ENCODE peak calls at places on chromosomes 7 and 10, in four cellular contexts. L, W, N and I are unnamed samples.

GRCh38 chr10:2734691-2735090 is 332.7 kb upstream of the PFKP start:
- DNase-seq in L (no peak), W (no peak), N (no peak), I (no peak)

GRCh38 chr7:88243345-88243909 is 23.6 kb upstream of the SRI start:
- DNase-seq in L (peak), W (peak), N (peak), I (no peak)

GRCh38 chr7:86911703-86912102 is 147.8 kb downstream of the ELAPOR2 start:
- DNase-seq in L (no peak), W (no peak), N (peak), I (no peak)

GRCh38 chr10:97422921-97423420 is 3.0 kb upstream of the PGAM1 start:
- DNase-seq in L (no peak), W (no peak), N (no peak), I (no peak)

GRCh38 chr7:90931996-90932912 is 332.0 kb upstream of the FZD1 start:
- DNase-seq in L (no peak), W (peak), N (no peak), I (no peak)

GRCh38 chr7:43647314-43647691 is 64.4 kb downstream of the STK17A start:
- DNase-seq in L (no peak), W (no peak), N (no peak), I (peak)

GRCh38 chr7:151395036-151395367 is 14.8 kb downstream of the WDR86 start:
- DNase-seq in L (no peak), W (no peak), N (no peak), I (no peak)

GRCh38 chr7:144641389-144642044 is 194.3 kb downstream of the TPK1 start:
- DNase-seq in L (no peak), W (no peak), N (no peak), I (no peak)

GRCh38 chr10:17725703-17726102 is 26.3 kb upstream of the TMEM236 start:
- DNase-seq in L (no peak), W (no peak), N (no peak), I (no peak)

GRCh38 chr7:149013876-149014275 is 14.4 kb downstream of the PDIA4 start:
- DNase-seq in L (no peak), W (no peak), N (no peak), I (no peak)

GRCh38 chr10:103854265-103854686 is 1.1 kb downstream of the SH3PXD2A start:
- DNase-seq in L (peak), W (no peak), N (peak), I (no peak)

GRCh38 chr10:24277771-24278518 is 69.0 kb downstream of the KIAA1217 start:
- DNase-seq in L (no peak), W (no peak), N (no peak), I (no peak)

GRCh38 chr10:24277277-24277676 is 68.3 kb downstream of the KIAA1217 start:
- DNase-seq in L (no peak), W (no peak), N (no peak), I (no peak)

GRCh38 chr10:24269476-24269875 is 60.5 kb downstream of the KIAA1217 start:
- DNase-seq in L (no peak), W (no peak), N (no peak), I (no peak)

DNA sequence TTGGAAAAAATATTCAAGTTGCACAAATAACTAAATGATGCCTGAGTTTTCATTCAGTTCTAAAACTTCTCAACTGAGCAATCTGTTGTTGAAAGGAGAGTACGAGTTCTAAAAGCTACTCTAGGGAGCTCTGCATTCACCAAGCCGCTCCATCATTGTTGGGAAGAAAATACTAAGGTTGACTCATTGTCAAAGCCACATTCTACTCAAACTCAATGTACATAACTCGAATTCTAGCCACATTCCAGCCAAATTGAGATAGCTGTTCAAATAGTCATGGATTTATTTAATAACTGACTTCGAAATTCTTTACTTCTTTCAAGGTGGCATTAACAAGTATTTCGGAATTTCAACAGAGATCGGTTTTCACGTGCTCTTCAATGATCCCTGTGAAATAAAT is 63.4 kb downstream of the KIAA1217 start:
- DNase-seq in L (no peak), W (no peak), N (peak), I (no peak)
- H3K9ac ChIP-seq in L (no peak), W (no peak), N (no peak), I (no peak)

GRCh38 chr7:120827719-120828118 is 30.2 kb downstream of the TSPAN12 start:
- DNase-seq in L (no peak), W (no peak), N (no peak), I (no peak)

GRCh38 chr7:120829487-120829886 is 28.5 kb downstream of the TSPAN12 start:
- DNase-seq in L (no peak), W (no peak), N (no peak), I (no peak)

GRCh38 chr7:120828528-120828927 is 29.4 kb downstream of the TSPAN12 start:
- DNase-seq in L (no peak), W (no peak), N (no peak), I (no peak)

GRCh38 chr7:120825152-120825551 is 32.8 kb downstream of the TSPAN12 start:
- DNase-seq in L (no peak), W (no peak), N (no peak), I (no peak)

GRCh38 chr7:120825576-120825975 is 32.4 kb downstream of the TSPAN12 start:
- DNase-seq in L (no peak), W (no peak), N (peak), I (no peak)
- TF ChIP-seq SUZ12 in L (no peak), W (no peak), N (no peak), I (no peak)

DNA sequence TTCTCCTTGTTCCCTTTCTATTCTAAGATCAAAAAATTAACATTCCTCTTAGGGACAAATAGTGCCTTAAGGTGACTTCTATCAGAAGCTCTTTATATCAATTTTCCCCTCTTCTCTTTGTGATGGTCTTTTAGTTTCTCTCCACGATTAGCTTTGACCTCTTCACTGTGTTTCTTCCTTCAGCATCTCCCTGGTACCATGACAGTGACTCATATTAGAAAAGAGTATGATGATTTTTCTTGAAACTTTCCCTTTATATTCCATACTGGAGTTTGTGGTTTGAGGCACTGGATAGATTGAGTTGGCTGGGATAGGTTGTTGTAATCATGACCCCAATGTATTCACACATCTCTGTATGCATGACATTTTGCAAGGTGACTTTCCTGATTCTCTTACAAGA is 335.6 kb upstream of the GLI3 start:
- DNase-seq in L (no peak), W (no peak), N (no peak), I (no peak)
- H3K9ac ChIP-seq in L (no peak), W (no peak), N (no peak), I (no peak)

DNA sequence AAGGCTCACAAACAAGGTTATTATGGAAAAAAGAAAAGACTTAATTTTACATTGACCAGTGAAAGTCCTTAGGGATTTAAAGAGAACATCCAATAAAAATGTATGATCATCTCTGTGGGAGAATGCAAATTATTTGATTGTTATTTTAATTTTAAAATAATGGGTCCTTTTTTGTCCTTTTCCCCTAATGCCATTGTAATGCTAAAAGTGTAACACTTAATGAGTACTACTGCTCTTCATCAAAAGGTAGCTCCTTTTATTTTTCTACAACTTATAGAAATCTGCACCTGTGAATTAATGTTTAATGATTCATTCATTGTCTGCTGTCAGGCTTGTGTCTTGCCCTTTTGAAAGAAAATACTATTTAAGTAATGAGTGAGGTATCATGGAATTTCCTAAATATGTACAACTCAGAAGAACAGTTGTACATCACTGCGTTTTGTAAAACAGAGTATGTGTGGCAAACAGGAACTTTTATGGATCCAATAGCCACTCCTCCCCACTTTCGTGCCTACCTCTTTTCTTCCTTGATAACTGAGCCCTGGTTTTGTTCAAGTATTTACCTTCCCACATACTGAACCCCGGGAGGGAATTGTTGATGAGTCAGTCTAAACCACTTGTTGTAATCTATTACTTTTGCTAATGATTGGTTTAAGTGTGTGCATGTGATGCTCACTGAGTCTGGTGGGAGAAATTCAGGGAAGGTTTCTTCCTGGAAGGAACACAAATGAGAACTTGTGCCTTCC is 19.9 kb upstream of the TRUB1 start:
- DNase-seq in L (no peak), W (no peak), N (no peak), I (peak)
- TF ChIP-seq SUZ12 in L (no peak), W (no peak), N (no peak), I (no peak)

DNA sequence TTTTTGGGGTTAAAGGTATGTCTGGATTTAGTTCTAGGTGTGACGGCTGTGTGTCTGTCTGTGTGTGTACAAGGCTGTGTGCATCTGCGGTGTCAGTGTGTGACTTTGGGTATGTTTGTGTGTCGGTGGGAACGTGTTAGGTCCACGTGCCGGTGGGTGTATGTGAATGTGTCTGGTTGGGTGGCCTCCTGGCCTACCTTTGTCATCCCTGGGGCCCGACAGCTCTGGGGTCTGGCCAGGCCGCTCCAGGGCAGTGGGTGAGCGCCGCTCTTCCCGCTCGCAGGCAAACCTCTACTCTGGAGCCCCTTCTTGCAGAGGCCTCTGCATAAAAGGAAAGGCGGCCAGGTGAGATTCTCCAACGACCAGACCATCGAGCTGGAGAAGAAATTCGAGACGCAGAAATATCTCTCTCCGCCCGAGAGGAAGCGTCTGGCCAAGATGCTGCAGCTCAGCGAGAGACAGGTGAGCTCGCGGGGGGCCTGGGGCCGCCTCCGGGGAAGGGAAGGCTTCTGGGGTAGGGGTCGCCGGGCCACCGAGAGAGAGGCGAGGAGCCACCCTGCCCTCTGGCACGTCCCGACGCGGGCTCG is 2.4 kb downstream of the HHEX start:
- DNase-seq in L (peak), W (no peak), N (no peak), I (no peak)
- H3K9ac ChIP-seq in L (peak), W (no peak), N (peak), I (no peak)

GRCh38 chr10:112498806-112499205 is 51.8 kb downstream of the VTI1A start:
- DNase-seq in L (no peak), W (no peak), N (no peak), I (no peak)
- TF ChIP-seq SUZ12 in L (no peak), W (no peak), N (no peak), I (no peak)